ENCODE peak calls at places on chromosomes 4 and X, in nine cellular contexts. N is trophoblast cell, A is K562, J is MM.1S, F is mammary epithelial cell, M is H9, I is hepatocyte, O is PC-3, T is fibroblast of lung. V is an unnamed sample. For H3K79me2, the result is how much of the 10 kb centered on the place peaks cover.

GRCh38 chr4:36609631-36610030 is 328.2 kb downstream of the DTHD1 start:
- DNase-seq in N (no peak), A (no peak), J (no peak), F (no peak), M (no peak), I (no peak), O (no peak), T (no peak), V (no peak)

GRCh38 chrX:20042221-20042620 is 51.4 kb upstream of the BCLAF3 start:
- DNase-seq in N (no peak), A (no peak), J (no peak), F (no peak), M (no peak), I (no peak), O (peak), T (no peak), V (peak)

GRCh38 chr4:121633642-121634041 is 63.1 kb downstream of the ANXA5 start:
- DNase-seq in N (peak), A (no peak), J (no peak), F (no peak), M (no peak), I (no peak), O (no peak), T (no peak), V (no peak)

GRCh38 chr4:117577686-117578085 is 456.6 kb upstream of the NDST3 start:
- DNase-seq in N (peak), A (no peak), J (no peak), F (no peak), M (no peak), I (no peak), O (peak), T (no peak), V (no peak)

GRCh38 chrX:30261012-30261411 is 14.1 kb downstream of the MAGEB1 start:
- DNase-seq in N (no peak), A (no peak), J (no peak), F (no peak), M (no peak), I (no peak), O (no peak), T (no peak), V (no peak)

GRCh38 chrX:135982860-135983259 is 2.4 kb upstream of the SLC9A6 start:
- DNase-seq in N (no peak), A (peak), J (no peak), F (no peak), M (no peak), I (no peak), O (no peak), T (no peak), V (peak)

GRCh38 chrX:20263474-20263873 is 3.2 kb downstream of the RPS6KA3 start:
- DNase-seq in N (no peak), A (peak), J (peak), F (peak), M (no peak), I (no peak), O (peak), T (peak), V (peak)

GRCh38 chrX:24026403-24026801 is 584 bp downstream of the KLHL15 start:
- DNase-seq in N (peak), A (peak), J (no peak), F (no peak), M (no peak), I (peak), O (no peak), T (peak), V (peak)

GRCh38 chr4:12875640-12876243 is 608.4 kb downstream of the RAB28 start:
- DNase-seq in N (no peak), A (no peak), J (no peak), F (no peak), M (no peak), I (peak), O (no peak), T (no peak), V (no peak)

GRCh38 chr4:830776-831482 is 5.0 kb upstream of the CPLX1 start:
- DNase-seq in N (no peak), A (no peak), J (no peak), F (no peak), M (no peak), I (no peak), O (no peak), T (no peak), V (no peak)

GRCh38 chr4:52643846-52644245 is 15.3 kb downstream of the USP46 start:
- DNase-seq in N (no peak), A (no peak), J (no peak), F (peak), M (no peak), I (peak), O (peak), T (peak), V (peak)

GRCh38 chr4:71130827-71131603 is 137.6 kb downstream of the DCK start:
- DNase-seq in N (peak), A (no peak), J (no peak), F (no peak), M (no peak), I (no peak), O (peak), T (peak), V (peak)

GRCh38 chrX:53481093-53481492 is 46.9 kb upstream of the HSD17B10 start:
- DNase-seq in N (no peak), A (peak), J (no peak), F (no peak), M (peak), I (no peak), O (peak), T (no peak), V (peak)

GRCh38 chr4:86031927-86032326 is 327.9 kb downstream of the MAPK10 start:
- DNase-seq in N (peak), A (no peak), J (no peak), F (no peak), M (no peak), I (no peak), O (no peak), T (no peak), V (peak)

GRCh38 chr4:124936427-124936826 is 223.9 kb upstream of the ANKRD50 start:
- DNase-seq in N (no peak), A (no peak), J (no peak), F (no peak), M (no peak), I (no peak), O (no peak), T (peak), V (peak)

GRCh38 chrX:110415440-110416167 is 57.0 kb downstream of the RTL9 start:
- DNase-seq in N (no peak), A (no peak), J (no peak), F (peak), M (no peak), I (no peak), O (peak), T (peak), V (peak)

GRCh38 chr4:137394000-137394399 is 138.3 kb downstream of the PCDH18 start:
- DNase-seq in N (no peak), A (no peak), J (no peak), F (no peak), M (no peak), I (no peak), O (no peak), T (peak), V (peak)

GRCh38 chr4:128979934-128980333 is 113.4 kb downstream of the SCLT1 start:
- DNase-seq in N (peak), A (peak), J (no peak), F (peak), M (no peak), I (peak), O (peak), T (peak), V (peak)

GRCh38 chr4:7158991-7159390 is 33.3 kb upstream of the SORCS2 start:
- DNase-seq in N (no peak), A (no peak), J (no peak), F (no peak), M (peak), I (no peak), O (no peak), T (no peak), V (no peak)

GRCh38 chr4:8688908-8689445 is 96.4 kb downstream of the CPZ start:
- DNase-seq in N (no peak), A (no peak), J (no peak), F (no peak), M (no peak), I (no peak), O (no peak), T (no peak), V (peak)

GRCh38 chr4:140151700-140152014 is 2.3 kb downstream of the MAML3 start:
- DNase-seq in N (peak), A (peak), J (peak), F (peak), M (peak), I (peak), O (peak), T (peak), V (peak)

GRCh38 chr4:69522554-69522953 is 26.8 kb upstream of the UGT2B4 start:
- DNase-seq in N (peak), A (no peak), J (no peak), F (no peak), M (no peak), I (no peak), O (no peak), T (no peak), V (no peak)

GRCh38 chr4:1830642-1831228 is 25.2 kb downstream of the LETM1 start:
- DNase-seq in N (no peak), A (no peak), J (no peak), F (no peak), M (no peak), I (no peak), O (no peak), T (no peak), V (no peak)

GRCh38 chr4:119930546-119930945 is 136.1 kb downstream of the MAD2L1 start:
- DNase-seq in N (no peak), A (no peak), J (no peak), F (no peak), M (no peak), I (no peak), O (no peak), T (no peak), V (no peak)

GRCh38 chr4:53714377-53715140 is 123.3 kb upstream of the LNX1 start:
- DNase-seq in N (no peak), A (no peak), J (no peak), F (no peak), M (no peak), I (no peak), O (no peak), T (peak), V (peak)

GRCh38 chr4:28254003-28254402 is 1393.4 kb downstream of the STIM2 start:
- DNase-seq in N (no peak), A (no peak), J (no peak), F (no peak), M (no peak), I (no peak), O (no peak), T (no peak), V (no peak)

GRCh38 chr4:185838514-185839203 is 26.7 kb upstream of the SORBS2 start:
- DNase-seq in N (no peak), A (no peak), J (no peak), F (no peak), M (no peak), I (no peak), O (no peak), T (no peak), V (peak)

GRCh38 chr4:165709973-165710526 is 163.0 kb upstream of the TLL1 start:
- DNase-seq in N (peak), A (no peak), J (no peak), F (no peak), M (no peak), I (peak), O (peak), T (no peak), V (no peak)

GRCh38 chr4:77938560-77938959 is 75.9 kb downstream of the MRPL1 start:
- DNase-seq in N (no peak), A (no peak), J (no peak), F (no peak), M (no peak), I (no peak), O (no peak), T (no peak), V (no peak)

GRCh38 chrX:140766024-140766611 is 56.6 kb downstream of the LINC00632 start:
- DNase-seq in N (peak), A (peak), J (peak), F (peak), M (peak), I (peak), O (peak), T (peak), V (peak)

GRCh38 chr4:110332483-110332882 is 134.1 kb upstream of the ELOVL6 start:
- DNase-seq in N (no peak), A (no peak), J (no peak), F (no peak), M (no peak), I (no peak), O (no peak), T (no peak), V (no peak)

GRCh38 chrX:133335027-133335426 is 80.3 kb downstream of the GPC4 start:
- DNase-seq in N (peak), A (peak), J (peak), F (peak), M (no peak), I (peak), O (peak), T (peak), V (peak)

GRCh38 chr4:98627883-98628282 is 30.5 kb downstream of the TSPAN5 start:
- DNase-seq in N (peak), A (no peak), J (no peak), F (peak), M (no peak), I (no peak), O (peak), T (peak), V (peak)

GRCh38 chr4:98633159-98633558 is 25.3 kb downstream of the TSPAN5 start:
- DNase-seq in N (no peak), A (no peak), J (no peak), F (no peak), M (no peak), I (no peak), O (no peak), T (no peak), V (no peak)

GRCh38 chr4:98631506-98631905 is 26.9 kb downstream of the TSPAN5 start:
- DNase-seq in N (peak), A (no peak), J (no peak), F (no peak), M (no peak), I (no peak), O (no peak), T (no peak), V (no peak)

GRCh38 chr4:98632258-98632657 is 26.2 kb downstream of the TSPAN5 start:
- DNase-seq in N (no peak), A (no peak), J (no peak), F (no peak), M (no peak), I (no peak), O (no peak), T (no peak), V (no peak)

DNA sequence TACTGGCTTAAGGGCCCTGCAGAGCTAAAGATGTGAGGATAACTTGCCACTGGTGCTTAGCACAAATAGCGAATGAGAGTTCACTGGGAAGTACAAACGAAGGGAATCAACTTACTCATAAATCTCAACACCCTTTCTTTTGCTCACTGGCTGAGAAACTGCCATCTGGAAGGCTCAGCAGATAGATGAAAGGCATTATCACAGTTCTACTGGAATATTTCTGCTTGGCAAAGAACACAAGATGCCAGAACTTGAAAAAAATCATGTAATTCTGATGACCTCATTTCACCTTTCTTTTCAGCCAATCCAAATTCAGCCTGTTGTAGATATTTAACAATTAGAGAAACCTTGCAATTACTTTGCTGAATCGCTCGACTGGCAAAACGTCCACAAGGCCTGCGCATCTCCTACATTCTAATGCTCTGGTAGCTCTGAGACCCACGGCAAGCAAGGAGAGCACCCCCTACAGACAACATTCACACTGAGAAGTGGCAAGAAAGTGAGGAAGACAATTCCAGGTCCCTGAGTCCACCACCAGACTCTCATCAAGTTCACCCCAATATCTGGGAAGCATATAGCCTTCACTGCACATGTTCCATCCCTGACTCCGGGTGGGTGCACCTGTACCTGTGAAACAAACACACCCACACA is 27.5 kb downstream of the TSPAN5 start:
- DNase-seq in N (no peak), A (peak), J (no peak), F (no peak), M (no peak), I (no peak), O (no peak), T (no peak), V (peak)
- H3K79me2 ChIP-seq in N (under half), A (under half), J (under half), F (half or more), M (under half), I (half or more), O (half or more), T (half or more), V (half or more)

DNA sequence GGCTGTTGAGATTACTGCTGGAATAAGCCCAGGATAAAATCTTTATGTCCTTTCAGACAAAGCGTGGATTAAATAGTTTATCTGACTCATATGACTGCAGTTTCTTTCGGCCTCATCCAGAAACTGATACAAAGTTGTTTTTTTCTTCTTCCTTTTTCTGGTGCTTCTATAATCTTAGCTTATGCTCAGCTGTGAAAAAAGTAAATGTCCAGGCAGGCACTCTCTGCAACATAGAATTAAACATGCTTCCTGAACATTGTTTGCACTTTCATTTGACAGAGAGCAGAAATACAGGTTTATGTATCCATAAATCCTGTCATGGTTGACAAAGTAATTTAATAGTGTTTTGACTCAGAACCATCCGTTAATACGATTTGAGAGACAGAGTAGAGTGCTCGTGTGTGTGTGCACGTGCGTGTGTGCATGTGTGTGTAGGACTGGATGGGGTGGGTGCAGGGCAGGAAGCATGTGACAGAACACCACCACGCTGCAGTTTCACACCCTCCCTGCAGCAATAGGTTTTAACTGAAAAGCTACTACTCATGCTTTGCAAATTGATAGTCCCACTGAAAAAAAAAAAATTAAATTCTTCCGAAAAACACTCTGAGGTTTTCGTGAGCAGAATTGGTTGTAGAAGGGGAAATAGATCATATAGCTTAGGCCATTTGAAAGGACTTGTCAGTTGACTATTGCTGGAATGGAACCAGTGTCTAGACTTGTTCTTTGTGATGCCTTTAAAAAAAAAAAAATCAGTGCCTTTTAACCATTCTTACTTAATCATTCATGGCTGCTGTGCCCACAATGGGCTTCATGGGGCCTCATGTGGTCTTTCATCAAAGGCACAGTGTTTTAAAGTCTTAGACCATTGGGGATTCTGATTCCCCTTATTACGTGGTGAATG is 139.0 kb downstream of the AFF1 start:
- DNase-seq in N (no peak), A (no peak), J (peak), F (peak), M (no peak), I (no peak), O (peak), T (peak), V (no peak)
- H2AFZ ChIP-seq in N (no peak), A (no peak), J (no peak), F (no peak), M (no peak), I (no peak), O (no peak), T (no peak), V (no peak)

GRCh38 chrX:130091976-130092522 is 18.2 kb downstream of the ELF4 start:
- DNase-seq in N (peak), A (peak), J (peak), F (no peak), M (peak), I (peak), O (no peak), T (no peak), V (no peak)
- H3K79me2 ChIP-seq in N (under half), A (half or more), J (under half), F (half or more), M (under half), I (under half), O (under half), T (under half), V (half or more)

GRCh38 chr4:148452970-148453369 is 10.8 kb upstream of the NR3C2 start:
- DNase-seq in N (no peak), A (no peak), J (no peak), F (no peak), M (no peak), I (no peak), O (peak), T (no peak), V (no peak)
- H2AFZ ChIP-seq in N (no peak), A (no peak), J (no peak), F (no peak), M (no peak), I (no peak), O (no peak), T (no peak), V (no peak)

GRCh38 chr4:42636591-42636990 is 20.3 kb downstream of the ATP8A1 start:
- DNase-seq in N (no peak), A (no peak), J (no peak), F (no peak), M (no peak), I (no peak), O (no peak), T (no peak), V (no peak)
- H3K79me2 ChIP-seq in N (under half), A (under half), J (half or more), F (under half), M (under half), I (under half), O (under half), T (under half), V (under half)

DNA sequence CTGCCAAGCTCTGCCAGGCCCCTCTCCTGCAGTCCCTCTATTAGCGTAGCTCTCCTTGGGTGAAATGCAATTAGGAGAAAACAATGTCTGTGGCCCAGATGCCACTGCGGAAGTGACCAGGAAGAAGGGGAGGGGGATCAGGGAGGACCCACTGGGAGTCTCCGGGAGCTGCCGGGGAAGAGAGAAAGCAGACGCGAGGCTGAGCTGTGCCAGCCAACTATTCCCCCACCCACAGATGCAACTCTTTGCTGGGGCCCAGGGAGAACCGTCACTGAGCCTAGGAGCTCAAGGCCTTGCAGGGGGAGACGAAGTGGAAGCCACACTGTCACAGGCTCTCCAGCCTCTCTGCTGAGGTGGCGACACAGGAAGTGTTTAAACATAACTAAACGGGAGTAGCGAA is 149.2 kb downstream of the BCOR start:
- DNase-seq in N (no peak), A (no peak), J (no peak), F (no peak), M (no peak), I (no peak), O (no peak), T (no peak), V (no peak)
- H2AFZ ChIP-seq in N (no peak), A (no peak), J (no peak), F (no peak), M (no peak), I (peak), O (no peak), T (no peak), V (no peak)

DNA sequence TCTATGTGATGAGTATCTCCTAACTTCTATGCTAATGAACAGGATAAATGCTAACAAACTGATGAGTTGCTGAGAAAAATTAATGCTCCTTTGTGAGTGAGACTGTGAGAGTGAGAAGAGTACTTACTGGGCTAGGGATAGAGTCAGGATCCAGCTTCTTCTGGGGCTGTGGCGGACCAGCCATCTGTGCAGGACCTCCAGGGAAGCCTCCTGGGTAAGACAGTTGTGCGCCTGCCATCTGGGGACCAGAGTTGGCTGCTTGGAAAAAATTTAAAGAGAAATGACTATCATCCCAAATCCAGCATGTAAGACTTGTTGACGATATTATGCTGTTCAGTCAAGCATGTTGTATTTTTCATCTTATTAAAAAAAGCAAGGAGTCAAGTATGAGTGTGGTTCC is 21.0 kb downstream of the SEC24D start:
- DNase-seq in N (no peak), A (no peak), J (no peak), F (no peak), M (no peak), I (no peak), O (no peak), T (no peak), V (no peak)
- H3K79me2 ChIP-seq in N (under half), A (under half), J (under half), F (under half), M (under half), I (half or more), O (under half), T (half or more), V (half or more)

GRCh38 chrX:150152546-150152945 is 210.6 kb upstream of the MAMLD1 start:
- DNase-seq in N (no peak), A (no peak), J (no peak), F (no peak), M (no peak), I (no peak), O (no peak), T (no peak), V (no peak)
- H2AFZ ChIP-seq in N (no peak), A (no peak), J (no peak), F (no peak), M (no peak), I (no peak), O (no peak), T (no peak), V (no peak)

V was measured in GM23248.